ENCODE peak calls at places on chromosomes 5 and 9, in eight cellular contexts. One of them, this sample, is unnamed. For H3K27me3, the result is how much of the 10 kb centered on the place peaks cover.

GRCh38 chr5:57495285-57495684 is 12.7 kb upstream of the ACTBL2 start:
- DNase-seq in H7: no peak
- DNase-seq in right atrium auricular region: no peak
- DNase-seq in effector memory CD4-positive, alpha-beta T cell: no peak
- DNase-seq in naive thymus-derived CD4-positive, alpha-beta T cell: peak
- DNase-seq in aorta: no peak
- DNase-seq in CD4-positive, alpha-beta memory T cell: no peak
- DNase-seq in endodermal cell: no peak
- DNase-seq in this sample: no peak

GRCh38 chr9:91677354-91677753 is 253.7 kb upstream of the NFIL3 start:
- DNase-seq in aorta: no peak
- DNase-seq in naive thymus-derived CD4-positive, alpha-beta T cell: no peak
- DNase-seq in H7: no peak
- DNase-seq in right atrium auricular region: no peak
- DNase-seq in effector memory CD4-positive, alpha-beta T cell: no peak
- DNase-seq in CD4-positive, alpha-beta memory T cell: no peak
- DNase-seq in endodermal cell: no peak
- DNase-seq in this sample: no peak

GRCh38 chr5:93277001-93277400 is 304.0 kb downstream of the NR2F1-AS1 start:
- DNase-seq in CD4-positive, alpha-beta memory T cell: no peak
- DNase-seq in aorta: no peak
- DNase-seq in effector memory CD4-positive, alpha-beta T cell: no peak
- DNase-seq in right atrium auricular region: no peak
- DNase-seq in endodermal cell: no peak
- DNase-seq in H7: no peak
- DNase-seq in naive thymus-derived CD4-positive, alpha-beta T cell: no peak
- DNase-seq in this sample: no peak

GRCh38 chr5:131209506-131210191 is 38.9 kb downstream of the LYRM7 start:
- DNase-seq in aorta: no peak
- DNase-seq in endodermal cell: no peak
- DNase-seq in naive thymus-derived CD4-positive, alpha-beta T cell: peak
- DNase-seq in right atrium auricular region: no peak
- DNase-seq in effector memory CD4-positive, alpha-beta T cell: peak
- DNase-seq in H7: no peak
- DNase-seq in CD4-positive, alpha-beta memory T cell: peak
- DNase-seq in this sample: peak

GRCh38 chr9:106479679-106480078 is 383.3 kb upstream of the ZNF462 start:
- DNase-seq in effector memory CD4-positive, alpha-beta T cell: no peak
- DNase-seq in H7: no peak
- DNase-seq in naive thymus-derived CD4-positive, alpha-beta T cell: no peak
- DNase-seq in right atrium auricular region: no peak
- DNase-seq in CD4-positive, alpha-beta memory T cell: no peak
- DNase-seq in aorta: no peak
- DNase-seq in endodermal cell: no peak
- DNase-seq in this sample: no peak

GRCh38 chr9:107738789-107739188 is 249.2 kb upstream of the KLF4 start:
- DNase-seq in naive thymus-derived CD4-positive, alpha-beta T cell: no peak
- DNase-seq in aorta: no peak
- DNase-seq in H7: no peak
- DNase-seq in right atrium auricular region: no peak
- DNase-seq in effector memory CD4-positive, alpha-beta T cell: no peak
- DNase-seq in CD4-positive, alpha-beta memory T cell: no peak
- DNase-seq in endodermal cell: no peak
- DNase-seq in this sample: no peak

GRCh38 chr9:87359958-87360601 is 137.6 kb upstream of the DAPK1 start:
- DNase-seq in endodermal cell: peak
- DNase-seq in aorta: no peak
- DNase-seq in H7: no peak
- DNase-seq in effector memory CD4-positive, alpha-beta T cell: no peak
- DNase-seq in right atrium auricular region: no peak
- DNase-seq in naive thymus-derived CD4-positive, alpha-beta T cell: no peak
- DNase-seq in CD4-positive, alpha-beta memory T cell: no peak
- DNase-seq in this sample: no peak

GRCh38 chr5:89346573-89346972 is 463.6 kb upstream of the MEF2C start:
- DNase-seq in naive thymus-derived CD4-positive, alpha-beta T cell: no peak
- DNase-seq in right atrium auricular region: no peak
- DNase-seq in aorta: no peak
- DNase-seq in endodermal cell: no peak
- DNase-seq in H7: no peak
- DNase-seq in CD4-positive, alpha-beta memory T cell: no peak
- DNase-seq in effector memory CD4-positive, alpha-beta T cell: no peak
- DNase-seq in this sample: no peak

GRCh38 chr5:156594406-156594805 is 255.7 kb upstream of the PPP1R2B start:
- DNase-seq in H7: no peak
- DNase-seq in right atrium auricular region: no peak
- DNase-seq in endodermal cell: no peak
- DNase-seq in aorta: no peak
- DNase-seq in CD4-positive, alpha-beta memory T cell: no peak
- DNase-seq in effector memory CD4-positive, alpha-beta T cell: no peak
- DNase-seq in naive thymus-derived CD4-positive, alpha-beta T cell: no peak
- DNase-seq in this sample: no peak

GRCh38 chr5:88707216-88707965 is 175.6 kb downstream of the MEF2C start:
- DNase-seq in aorta: no peak
- DNase-seq in H7: no peak
- DNase-seq in effector memory CD4-positive, alpha-beta T cell: no peak
- DNase-seq in endodermal cell: no peak
- DNase-seq in right atrium auricular region: no peak
- DNase-seq in CD4-positive, alpha-beta memory T cell: no peak
- DNase-seq in naive thymus-derived CD4-positive, alpha-beta T cell: no peak
- DNase-seq in this sample: no peak

GRCh38 chr5:1460054-1460682 is 14.9 kb upstream of the SLC6A3 start:
- DNase-seq in naive thymus-derived CD4-positive, alpha-beta T cell: no peak
- DNase-seq in H7: peak
- DNase-seq in CD4-positive, alpha-beta memory T cell: no peak
- DNase-seq in aorta: peak
- DNase-seq in endodermal cell: peak
- DNase-seq in effector memory CD4-positive, alpha-beta T cell: no peak
- DNase-seq in right atrium auricular region: no peak
- DNase-seq in this sample: no peak

GRCh38 chr5:112125910-112126309 is 293.2 kb downstream of the EPB41L4A start:
- DNase-seq in aorta: no peak
- DNase-seq in naive thymus-derived CD4-positive, alpha-beta T cell: no peak
- DNase-seq in right atrium auricular region: no peak
- DNase-seq in effector memory CD4-positive, alpha-beta T cell: no peak
- DNase-seq in CD4-positive, alpha-beta memory T cell: no peak
- DNase-seq in endodermal cell: no peak
- DNase-seq in H7: no peak
- DNase-seq in this sample: no peak

GRCh38 chr5:160260881-160261815 is 31.8 kb downstream of the FABP6 start:
- DNase-seq in right atrium auricular region: no peak
- DNase-seq in effector memory CD4-positive, alpha-beta T cell: no peak
- DNase-seq in H7: no peak
- DNase-seq in CD4-positive, alpha-beta memory T cell: no peak
- DNase-seq in endodermal cell: peak
- DNase-seq in naive thymus-derived CD4-positive, alpha-beta T cell: no peak
- DNase-seq in aorta: no peak
- DNase-seq in this sample: no peak

GRCh38 chr9:124008855-124009834 is 2.4 kb upstream of the LHX2 start:
- DNase-seq in right atrium auricular region: no peak
- DNase-seq in CD4-positive, alpha-beta memory T cell: no peak
- DNase-seq in endodermal cell: peak
- DNase-seq in H7: peak
- DNase-seq in aorta: peak
- DNase-seq in naive thymus-derived CD4-positive, alpha-beta T cell: no peak
- DNase-seq in effector memory CD4-positive, alpha-beta T cell: no peak
- DNase-seq in this sample: no peak

GRCh38 chr9:5556101-5556500 is 45.8 kb downstream of the PDCD1LG2 start:
- DNase-seq in aorta: no peak
- DNase-seq in right atrium auricular region: no peak
- DNase-seq in endodermal cell: no peak
- DNase-seq in effector memory CD4-positive, alpha-beta T cell: no peak
- DNase-seq in H7: no peak
- DNase-seq in naive thymus-derived CD4-positive, alpha-beta T cell: no peak
- DNase-seq in CD4-positive, alpha-beta memory T cell: no peak
- DNase-seq in this sample: no peak

GRCh38 chr9:129011170-129011569 is 17.0 kb downstream of the SH3GLB2 start:
- DNase-seq in aorta: no peak
- DNase-seq in endodermal cell: no peak
- DNase-seq in right atrium auricular region: no peak
- DNase-seq in naive thymus-derived CD4-positive, alpha-beta T cell: no peak
- DNase-seq in CD4-positive, alpha-beta memory T cell: no peak
- DNase-seq in effector memory CD4-positive, alpha-beta T cell: no peak
- DNase-seq in H7: peak
- DNase-seq in this sample: no peak

GRCh38 chr9:120742951-120743416 is 28.7 kb upstream of the MEGF9 start:
- DNase-seq in effector memory CD4-positive, alpha-beta T cell: no peak
- DNase-seq in aorta: no peak
- DNase-seq in naive thymus-derived CD4-positive, alpha-beta T cell: peak
- DNase-seq in H7: peak
- DNase-seq in right atrium auricular region: peak
- DNase-seq in endodermal cell: no peak
- DNase-seq in CD4-positive, alpha-beta memory T cell: peak
- DNase-seq in this sample: no peak

GRCh38 chr9:120869726-120870125 is 7.3 kb downstream of the PHF19 start:
- DNase-seq in right atrium auricular region: no peak
- DNase-seq in endodermal cell: no peak
- DNase-seq in CD4-positive, alpha-beta memory T cell: no peak
- DNase-seq in naive thymus-derived CD4-positive, alpha-beta T cell: no peak
- DNase-seq in effector memory CD4-positive, alpha-beta T cell: no peak
- DNase-seq in H7: peak
- DNase-seq in aorta: no peak
- DNase-seq in this sample: no peak

GRCh38 chr9:92607088-92607487 is 62.8 kb downstream of the IPPK start:
- DNase-seq in CD4-positive, alpha-beta memory T cell: no peak
- DNase-seq in naive thymus-derived CD4-positive, alpha-beta T cell: no peak
- DNase-seq in endodermal cell: no peak
- DNase-seq in right atrium auricular region: no peak
- DNase-seq in H7: no peak
- DNase-seq in aorta: no peak
- DNase-seq in effector memory CD4-positive, alpha-beta T cell: no peak
- DNase-seq in this sample: no peak

GRCh38 chr5:142717582-142718215 is 31.8 kb upstream of the FGF1 start:
- DNase-seq in endodermal cell: peak
- DNase-seq in H7: peak
- DNase-seq in aorta: peak
- DNase-seq in right atrium auricular region: no peak
- DNase-seq in effector memory CD4-positive, alpha-beta T cell: no peak
- DNase-seq in CD4-positive, alpha-beta memory T cell: peak
- DNase-seq in naive thymus-derived CD4-positive, alpha-beta T cell: no peak
- DNase-seq in this sample: no peak

GRCh38 chr5:168531191-168531590 is 2.1 kb downstream of the FBLL1 start:
- DNase-seq in naive thymus-derived CD4-positive, alpha-beta T cell: no peak
- DNase-seq in aorta: no peak
- DNase-seq in right atrium auricular region: no peak
- DNase-seq in effector memory CD4-positive, alpha-beta T cell: no peak
- DNase-seq in endodermal cell: no peak
- DNase-seq in CD4-positive, alpha-beta memory T cell: no peak
- DNase-seq in H7: no peak
- DNase-seq in this sample: no peak

GRCh38 chr9:130447193-130447816 is 2.5 kb downstream of the ASS1 start:
- DNase-seq in right atrium auricular region: no peak
- DNase-seq in naive thymus-derived CD4-positive, alpha-beta T cell: no peak
- DNase-seq in effector memory CD4-positive, alpha-beta T cell: no peak
- DNase-seq in aorta: no peak
- DNase-seq in CD4-positive, alpha-beta memory T cell: no peak
- DNase-seq in endodermal cell: no peak
- DNase-seq in H7: no peak
- DNase-seq in this sample: no peak

GRCh38 chr9:130451004-130451390 is 6.2 kb downstream of the ASS1 start:
- DNase-seq in right atrium auricular region: no peak
- DNase-seq in naive thymus-derived CD4-positive, alpha-beta T cell: no peak
- DNase-seq in aorta: no peak
- DNase-seq in H7: no peak
- DNase-seq in endodermal cell: no peak
- DNase-seq in CD4-positive, alpha-beta memory T cell: no peak
- DNase-seq in effector memory CD4-positive, alpha-beta T cell: no peak
- DNase-seq in this sample: no peak

GRCh38 chr9:130450344-130451003 is 5.7 kb downstream of the ASS1 start:
- DNase-seq in aorta: no peak
- DNase-seq in H7: no peak
- DNase-seq in effector memory CD4-positive, alpha-beta T cell: no peak
- DNase-seq in right atrium auricular region: no peak
- DNase-seq in naive thymus-derived CD4-positive, alpha-beta T cell: no peak
- DNase-seq in CD4-positive, alpha-beta memory T cell: no peak
- DNase-seq in endodermal cell: peak
- DNase-seq in this sample: no peak

GRCh38 chr9:130448035-130448624 is 3.4 kb downstream of the ASS1 start:
- DNase-seq in H7: no peak
- DNase-seq in right atrium auricular region: no peak
- DNase-seq in effector memory CD4-positive, alpha-beta T cell: no peak
- DNase-seq in endodermal cell: no peak
- DNase-seq in aorta: no peak
- DNase-seq in CD4-positive, alpha-beta memory T cell: no peak
- DNase-seq in naive thymus-derived CD4-positive, alpha-beta T cell: no peak
- DNase-seq in this sample: no peak

DNA sequence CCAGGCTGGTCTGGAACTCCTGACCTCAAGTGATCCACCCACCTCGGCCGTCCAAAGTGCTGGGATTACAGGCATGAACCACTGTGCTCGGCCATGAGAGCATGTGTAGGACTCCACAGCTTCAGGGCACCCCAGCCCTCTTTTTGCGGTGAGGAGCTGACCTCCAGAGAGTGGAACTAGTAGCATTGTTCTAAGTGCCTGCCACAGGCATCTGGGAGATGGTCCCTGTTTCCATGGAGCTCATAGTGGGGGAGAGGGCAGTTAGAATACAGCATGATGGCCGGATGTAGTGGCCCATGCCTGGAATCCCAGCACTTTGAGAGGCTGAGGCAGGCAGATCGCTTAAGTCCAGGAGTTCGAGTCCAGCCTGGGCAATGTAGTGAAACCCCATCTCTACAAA is 4.0 kb downstream of the ASS1 start:
- DNase-seq in endodermal cell: no peak
- DNase-seq in H7: no peak
- DNase-seq in right atrium auricular region: no peak
- DNase-seq in naive thymus-derived CD4-positive, alpha-beta T cell: no peak
- DNase-seq in CD4-positive, alpha-beta memory T cell: no peak
- DNase-seq in effector memory CD4-positive, alpha-beta T cell: no peak
- DNase-seq in aorta: no peak
- DNase-seq in this sample: no peak
- H3K27me3 ChIP-seq in endodermal cell: under half
- H3K27me3 ChIP-seq in H7: under half
- H3K27me3 ChIP-seq in right atrium auricular region: under half
- H3K27me3 ChIP-seq in naive thymus-derived CD4-positive, alpha-beta T cell: under half
- H3K27me3 ChIP-seq in CD4-positive, alpha-beta memory T cell: under half
- H3K27me3 ChIP-seq in effector memory CD4-positive, alpha-beta T cell: under half
- H3K27me3 ChIP-seq in aorta: under half
- H3K27me3 ChIP-seq in this sample: under half

GRCh38 chr9:126518763-126519162 is 95.0 kb upstream of the LMX1B start:
- DNase-seq in right atrium auricular region: no peak
- DNase-seq in H7: no peak
- DNase-seq in aorta: no peak
- DNase-seq in CD4-positive, alpha-beta memory T cell: no peak
- DNase-seq in naive thymus-derived CD4-positive, alpha-beta T cell: no peak
- DNase-seq in effector memory CD4-positive, alpha-beta T cell: no peak
- DNase-seq in endodermal cell: no peak
- DNase-seq in this sample: no peak
- H3K27me3 ChIP-seq in right atrium auricular region: under half
- H3K27me3 ChIP-seq in H7: under half
- H3K27me3 ChIP-seq in aorta: under half
- H3K27me3 ChIP-seq in CD4-positive, alpha-beta memory T cell: under half
- H3K27me3 ChIP-seq in naive thymus-derived CD4-positive, alpha-beta T cell: under half
- H3K27me3 ChIP-seq in effector memory CD4-positive, alpha-beta T cell: under half
- H3K27me3 ChIP-seq in endodermal cell: under half
- H3K27me3 ChIP-seq in this sample: under half

GRCh38 chr5:177405805-177406204 is 3.6 kb downstream of the F12 start:
- DNase-seq in aorta: no peak
- DNase-seq in naive thymus-derived CD4-positive, alpha-beta T cell: no peak
- DNase-seq in right atrium auricular region: peak
- DNase-seq in effector memory CD4-positive, alpha-beta T cell: no peak
- DNase-seq in endodermal cell: no peak
- DNase-seq in H7: no peak
- DNase-seq in CD4-positive, alpha-beta memory T cell: no peak
- DNase-seq in this sample: no peak
- H3K27me3 ChIP-seq in aorta: under half
- H3K27me3 ChIP-seq in naive thymus-derived CD4-positive, alpha-beta T cell: under half
- H3K27me3 ChIP-seq in right atrium auricular region: under half
- H3K27me3 ChIP-seq in effector memory CD4-positive, alpha-beta T cell: under half
- H3K27me3 ChIP-seq in endodermal cell: half or more
- H3K27me3 ChIP-seq in H7: half or more
- H3K27me3 ChIP-seq in CD4-positive, alpha-beta memory T cell: under half
- H3K27me3 ChIP-seq in this sample: under half

GRCh38 chr5:35794688-35795375 is 61.9 kb upstream of the IL7R start:
- DNase-seq in naive thymus-derived CD4-positive, alpha-beta T cell: no peak
- DNase-seq in CD4-positive, alpha-beta memory T cell: no peak
- DNase-seq in H7: peak
- DNase-seq in endodermal cell: no peak
- DNase-seq in right atrium auricular region: no peak
- DNase-seq in aorta: no peak
- DNase-seq in effector memory CD4-positive, alpha-beta T cell: no peak
- DNase-seq in this sample: no peak
- H3K27me3 ChIP-seq in naive thymus-derived CD4-positive, alpha-beta T cell: under half
- H3K27me3 ChIP-seq in CD4-positive, alpha-beta memory T cell: under half
- H3K27me3 ChIP-seq in H7: under half
- H3K27me3 ChIP-seq in endodermal cell: under half
- H3K27me3 ChIP-seq in right atrium auricular region: under half
- H3K27me3 ChIP-seq in aorta: under half
- H3K27me3 ChIP-seq in effector memory CD4-positive, alpha-beta T cell: under half
- H3K27me3 ChIP-seq in this sample: under half

This sample was measured in CD8-positive, alpha-beta T cell.